ENCODE peak calls at places on chromosomes 1 and 21, in eight cellular contexts. W is omental fat pad, H is tibial nerve, U is HEK293T, A is lower leg skin, C is EH, Y is heart left ventricle, I is SHP77. R is an unnamed sample.

GRCh38 chr21:17436626-17437111 is 76.2 kb upstream of the CXADR start:
- DNase-seq in Y (no peak), A (no peak), U (peak), W (no peak), H (no peak), C (no peak), I (no peak), R (no peak)

GRCh38 chr1:154410185-154410827 is 5.2 kb downstream of the IL6R start:
- DNase-seq in A (no peak), H (no peak), I (no peak), U (no peak), W (no peak), C (no peak), Y (no peak), R (no peak)

GRCh38 chr1:47201179-47201578 is 11.3 kb upstream of the PDZK1IP1 start:
- DNase-seq in Y (no peak), W (peak), H (no peak), I (no peak), C (peak), A (no peak), U (no peak), R (no peak)

GRCh38 chr1:233022246-233022645 is 71.8 kb downstream of the NTPCR start:
- DNase-seq in H (no peak), I (no peak), A (no peak), W (no peak), C (peak), U (no peak), Y (no peak), R (no peak)

GRCh38 chr21:41894922-41895557 is 15.9 kb upstream of the PRDM15 start:
- DNase-seq in U (no peak), I (no peak), C (peak), Y (no peak), A (no peak), H (no peak), W (no peak), R (no peak)

GRCh38 chr1:48236716-48237470 is 14.4 kb downstream of the SLC5A9 start:
- DNase-seq in I (no peak), C (peak), H (no peak), A (no peak), Y (no peak), U (peak), W (no peak), R (peak)

GRCh38 chr1:230825061-230825803 is 43.1 kb downstream of the C1orf198 start:
- DNase-seq in Y (no peak), C (peak), I (no peak), A (peak), H (peak), W (no peak), U (no peak), R (no peak)

GRCh38 chr1:234613992-234614584 is 4.1 kb upstream of the IRF2BP2 start:
- DNase-seq in C (no peak), H (no peak), Y (no peak), I (no peak), A (no peak), W (no peak), U (no peak), R (no peak)

GRCh38 chr1:31706384-31707058 is 2.7 kb upstream of the COL16A1 start:
- DNase-seq in A (no peak), C (no peak), H (no peak), U (no peak), I (no peak), Y (no peak), W (no peak), R (no peak)

GRCh38 chr1:118826669-118827068 is 161.5 kb downstream of the TBX15 start:
- DNase-seq in C (no peak), W (no peak), H (no peak), A (no peak), I (no peak), U (no peak), Y (no peak), R (no peak)

GRCh38 chr1:59757185-59757747 is 57.5 kb upstream of the HOOK1 start:
- DNase-seq in A (no peak), C (no peak), Y (no peak), W (no peak), H (no peak), U (no peak), I (no peak), R (no peak)

GRCh38 chr1:58881471-58881994 is 97.7 kb upstream of the JUN start:
- DNase-seq in Y (no peak), U (no peak), H (peak), C (peak), W (no peak), A (no peak), I (no peak), R (no peak)

GRCh38 chr1:51072040-51072439 is 30.0 kb upstream of the C1orf185 start:
- DNase-seq in I (no peak), Y (no peak), C (no peak), A (no peak), U (no peak), W (no peak), H (no peak), R (no peak)

GRCh38 chr1:214008347-214008746 is 20.6 kb downstream of the PROX1 start:
- DNase-seq in Y (no peak), C (no peak), H (no peak), U (no peak), A (no peak), W (no peak), I (no peak), R (no peak)

GRCh38 chr1:24805534-24806301 is 60.5 kb downstream of the CLIC4 start:
- DNase-seq in U (no peak), H (no peak), W (no peak), Y (no peak), I (no peak), A (peak), C (peak), R (no peak)

GRCh38 chr1:220492671-220493070 is 35.3 kb upstream of the MARK1 start:
- DNase-seq in W (no peak), H (no peak), Y (no peak), U (no peak), A (no peak), C (no peak), I (no peak), R (no peak)